ENCODE peak calls at places on chromosomes 3 and 15, in six cellular contexts. T is T-helper 2 cell, D is naive B cell, E is germinal center, P is SIG-M5, X is fibroblast of pulmonary artery. I is an unnamed sample.

GRCh38 chr3:89395441-89395840 is 288.0 kb downstream of the EPHA3 start:
- DNase-seq in T (no peak), D (no peak), E (no peak), P (no peak), X (no peak), I (no peak)

GRCh38 chr3:120438971-120439370 is 11.8 kb downstream of the FSTL1 start:
- DNase-seq in T (no peak), D (no peak), E (no peak), P (no peak), X (peak), I (no peak)

GRCh38 chr3:172517859-172518466 is 5.3 kb downstream of the TNFSF10 start:
- DNase-seq in T (no peak), D (no peak), E (no peak), P (no peak), X (no peak), I (no peak)

GRCh38 chr3:182533394-182533793 is 259.9 kb upstream of the ATP11B start:
- DNase-seq in T (no peak), D (no peak), E (no peak), P (no peak), X (no peak), I (no peak)

GRCh38 chr3:111362286-111363009 is 179.5 kb upstream of the CD96 start:
- DNase-seq in T (no peak), D (no peak), E (no peak), P (no peak), X (no peak), I (no peak)

GRCh38 chr15:27454281-27455060 is 483.5 kb downstream of the GABRG3 start:
- DNase-seq in T (no peak), D (no peak), E (no peak), P (no peak), X (peak), I (no peak)

GRCh38 chr3:114214542-114215341 is 22.6 kb downstream of the ZNF80 start:
- DNase-seq in T (no peak), D (peak), E (peak), P (no peak), X (no peak), I (no peak)

GRCh38 chr3:23659274-23659673 is 146.5 kb upstream of the UBE2E1 start:
- DNase-seq in T (no peak), D (peak), E (peak), P (peak), X (no peak), I (peak)

GRCh38 chr3:21326704-21327103 is 424.3 kb downstream of the ZNF385D start:
- DNase-seq in T (no peak), D (no peak), E (no peak), P (no peak), X (peak), I (no peak)